ENCODE peak calls at places on chromosomes 12 and 14, in ten cellular contexts. One of them, this sample, is unnamed.

GRCh38 chr12:19181666-19182426 is 52.3 kb downstream of the PLEKHA5 start:
- DNase-seq in suprapubic skin: no peak
- DNase-seq in HL-60: no peak
- DNase-seq in psoas muscle: no peak
- DNase-seq in mucosa of descending colon: no peak
- DNase-seq in colonic mucosa: no peak
- DNase-seq in glutamatergic neuron: no peak
- DNase-seq in endothelial cell of umbilical vein: peak
- DNase-seq in lung: no peak
- DNase-seq in nephron progenitor cell: no peak
- DNase-seq in this sample: no peak

GRCh38 chr14:24662753-24663152 is 28.8 kb upstream of the GZMB start:
- DNase-seq in glutamatergic neuron: no peak
- DNase-seq in suprapubic skin: no peak
- DNase-seq in mucosa of descending colon: no peak
- DNase-seq in lung: no peak
- DNase-seq in endothelial cell of umbilical vein: no peak
- DNase-seq in psoas muscle: no peak
- DNase-seq in colonic mucosa: no peak
- DNase-seq in nephron progenitor cell: no peak
- DNase-seq in HL-60: peak
- DNase-seq in this sample: no peak

GRCh38 chr14:32559595-32559994 is 230.5 kb downstream of the AKAP6 start:
- DNase-seq in endothelial cell of umbilical vein: no peak
- DNase-seq in suprapubic skin: no peak
- DNase-seq in glutamatergic neuron: no peak
- DNase-seq in psoas muscle: no peak
- DNase-seq in nephron progenitor cell: no peak
- DNase-seq in colonic mucosa: no peak
- DNase-seq in lung: no peak
- DNase-seq in HL-60: no peak
- DNase-seq in mucosa of descending colon: no peak
- DNase-seq in this sample: no peak

GRCh38 chr12:2813573-2814185 is 1.2 kb downstream of the ITFG2 start:
- DNase-seq in glutamatergic neuron: peak
- DNase-seq in endothelial cell of umbilical vein: peak
- DNase-seq in colonic mucosa: peak
- DNase-seq in suprapubic skin: no peak
- DNase-seq in lung: peak
- DNase-seq in nephron progenitor cell: peak
- DNase-seq in psoas muscle: no peak
- DNase-seq in mucosa of descending colon: peak
- DNase-seq in HL-60: peak
- DNase-seq in this sample: no peak

GRCh38 chr14:104895786-104896642 is 28.7 kb upstream of the PLD4 start:
- DNase-seq in suprapubic skin: peak
- DNase-seq in psoas muscle: peak
- DNase-seq in colonic mucosa: peak
- DNase-seq in endothelial cell of umbilical vein: no peak
- DNase-seq in lung: peak
- DNase-seq in HL-60: peak
- DNase-seq in mucosa of descending colon: no peak
- DNase-seq in glutamatergic neuron: peak
- DNase-seq in nephron progenitor cell: no peak
- DNase-seq in this sample: peak

GRCh38 chr14:106694638-106695393 is 1168.4 kb downstream of the TMEM121 start:
- DNase-seq in suprapubic skin: no peak
- DNase-seq in nephron progenitor cell: no peak
- DNase-seq in mucosa of descending colon: peak
- DNase-seq in psoas muscle: no peak
- DNase-seq in HL-60: peak
- DNase-seq in colonic mucosa: no peak
- DNase-seq in endothelial cell of umbilical vein: no peak
- DNase-seq in glutamatergic neuron: no peak
- DNase-seq in lung: no peak
- DNase-seq in this sample: no peak

GRCh38 chr14:53692451-53693330 is 263.9 kb downstream of the BMP4 start:
- DNase-seq in endothelial cell of umbilical vein: no peak
- DNase-seq in HL-60: no peak
- DNase-seq in nephron progenitor cell: no peak
- DNase-seq in lung: no peak
- DNase-seq in glutamatergic neuron: no peak
- DNase-seq in suprapubic skin: no peak
- DNase-seq in mucosa of descending colon: no peak
- DNase-seq in psoas muscle: no peak
- DNase-seq in colonic mucosa: no peak
- DNase-seq in this sample: no peak

GRCh38 chr12:79420146-79420618 is 270.6 kb downstream of the PAWR start:
- DNase-seq in mucosa of descending colon: peak
- DNase-seq in psoas muscle: no peak
- DNase-seq in lung: no peak
- DNase-seq in colonic mucosa: peak
- DNase-seq in HL-60: no peak
- DNase-seq in suprapubic skin: no peak
- DNase-seq in glutamatergic neuron: no peak
- DNase-seq in nephron progenitor cell: no peak
- DNase-seq in endothelial cell of umbilical vein: peak
- DNase-seq in this sample: no peak

GRCh38 chr12:87820524-87821194 is 208.5 kb downstream of the C12orf50 start:
- DNase-seq in endothelial cell of umbilical vein: no peak
- DNase-seq in HL-60: no peak
- DNase-seq in glutamatergic neuron: no peak
- DNase-seq in psoas muscle: no peak
- DNase-seq in suprapubic skin: no peak
- DNase-seq in mucosa of descending colon: no peak
- DNase-seq in nephron progenitor cell: no peak
- DNase-seq in lung: no peak
- DNase-seq in colonic mucosa: no peak
- DNase-seq in this sample: no peak

GRCh38 chr12:104230704-104231103 is 15.1 kb downstream of the TXNRD1 start:
- DNase-seq in glutamatergic neuron: no peak
- DNase-seq in mucosa of descending colon: no peak
- DNase-seq in HL-60: no peak
- DNase-seq in psoas muscle: no peak
- DNase-seq in nephron progenitor cell: no peak
- DNase-seq in lung: no peak
- DNase-seq in suprapubic skin: no peak
- DNase-seq in endothelial cell of umbilical vein: no peak
- DNase-seq in colonic mucosa: no peak
- DNase-seq in this sample: no peak

GRCh38 chr12:95548056-95548538 is 3.2 kb downstream of the USP44 start:
- DNase-seq in lung: peak
- DNase-seq in mucosa of descending colon: no peak
- DNase-seq in glutamatergic neuron: peak
- DNase-seq in nephron progenitor cell: no peak
- DNase-seq in endothelial cell of umbilical vein: peak
- DNase-seq in suprapubic skin: peak
- DNase-seq in HL-60: no peak
- DNase-seq in colonic mucosa: no peak
- DNase-seq in psoas muscle: peak
- DNase-seq in this sample: no peak

GRCh38 chr12:42128327-42128726 is 16.3 kb downstream of the GXYLT1 start:
- DNase-seq in psoas muscle: no peak
- DNase-seq in nephron progenitor cell: no peak
- DNase-seq in lung: no peak
- DNase-seq in mucosa of descending colon: no peak
- DNase-seq in colonic mucosa: no peak
- DNase-seq in endothelial cell of umbilical vein: no peak
- DNase-seq in suprapubic skin: no peak
- DNase-seq in glutamatergic neuron: no peak
- DNase-seq in HL-60: no peak
- DNase-seq in this sample: no peak

GRCh38 chr14:61322011-61322798 is 826 bp downstream of the PRKCH start:
- DNase-seq in suprapubic skin: peak
- DNase-seq in HL-60: no peak
- DNase-seq in psoas muscle: peak
- DNase-seq in glutamatergic neuron: peak
- DNase-seq in endothelial cell of umbilical vein: no peak
- DNase-seq in lung: peak
- DNase-seq in mucosa of descending colon: peak
- DNase-seq in nephron progenitor cell: no peak
- DNase-seq in colonic mucosa: peak
- DNase-seq in this sample: no peak

GRCh38 chr14:61322799-61323290 is 1.5 kb downstream of the PRKCH start:
- DNase-seq in mucosa of descending colon: no peak
- DNase-seq in nephron progenitor cell: no peak
- DNase-seq in lung: peak
- DNase-seq in colonic mucosa: no peak
- DNase-seq in suprapubic skin: no peak
- DNase-seq in HL-60: no peak
- DNase-seq in endothelial cell of umbilical vein: peak
- DNase-seq in psoas muscle: no peak
- DNase-seq in glutamatergic neuron: no peak
- DNase-seq in this sample: no peak

GRCh38 chr14:61320806-61321384 is 484 bp upstream of the PRKCH start:
- DNase-seq in nephron progenitor cell: no peak
- DNase-seq in suprapubic skin: no peak
- DNase-seq in psoas muscle: peak
- DNase-seq in glutamatergic neuron: no peak
- DNase-seq in HL-60: no peak
- DNase-seq in colonic mucosa: peak
- DNase-seq in mucosa of descending colon: peak
- DNase-seq in lung: no peak
- DNase-seq in endothelial cell of umbilical vein: peak
- DNase-seq in this sample: no peak

GRCh38 chr14:61319706-61320105 is 1.7 kb upstream of the PRKCH start:
- DNase-seq in mucosa of descending colon: no peak
- DNase-seq in endothelial cell of umbilical vein: no peak
- DNase-seq in lung: no peak
- DNase-seq in nephron progenitor cell: no peak
- DNase-seq in suprapubic skin: no peak
- DNase-seq in psoas muscle: no peak
- DNase-seq in glutamatergic neuron: no peak
- DNase-seq in colonic mucosa: no peak
- DNase-seq in HL-60: no peak
- DNase-seq in this sample: no peak

GRCh38 chr14:61321385-61322010 is at the start of gene PRKCH:
- DNase-seq in endothelial cell of umbilical vein: peak
- DNase-seq in nephron progenitor cell: peak
- DNase-seq in glutamatergic neuron: peak
- DNase-seq in psoas muscle: peak
- DNase-seq in colonic mucosa: peak
- DNase-seq in mucosa of descending colon: peak
- DNase-seq in HL-60: peak
- DNase-seq in lung: peak
- DNase-seq in suprapubic skin: peak
- DNase-seq in this sample: peak
- TF ChIP-seq CTCF in endothelial cell of umbilical vein: peak
- TF ChIP-seq CTCF in nephron progenitor cell: no peak
- TF ChIP-seq CTCF in glutamatergic neuron: no peak
- TF ChIP-seq CTCF in psoas muscle: peak
- TF ChIP-seq CTCF in colonic mucosa: no peak
- TF ChIP-seq CTCF in mucosa of descending colon: no peak
- TF ChIP-seq CTCF in HL-60: no peak
- TF ChIP-seq CTCF in lung: no peak
- TF ChIP-seq CTCF in suprapubic skin: no peak
- TF ChIP-seq CTCF in this sample: no peak

GRCh38 chr12:57224973-57225679 is 4.4 kb upstream of the SHMT2 start:
- DNase-seq in suprapubic skin: no peak
- DNase-seq in HL-60: peak
- DNase-seq in lung: no peak
- DNase-seq in psoas muscle: no peak
- DNase-seq in colonic mucosa: peak
- DNase-seq in glutamatergic neuron: peak
- DNase-seq in mucosa of descending colon: peak
- DNase-seq in nephron progenitor cell: peak
- DNase-seq in endothelial cell of umbilical vein: peak
- DNase-seq in this sample: no peak
- TF ChIP-seq CTCF in suprapubic skin: no peak
- TF ChIP-seq CTCF in HL-60: peak
- TF ChIP-seq CTCF in lung: peak
- TF ChIP-seq CTCF in psoas muscle: peak
- TF ChIP-seq CTCF in colonic mucosa: peak
- TF ChIP-seq CTCF in glutamatergic neuron: peak
- TF ChIP-seq CTCF in mucosa of descending colon: peak
- TF ChIP-seq CTCF in nephron progenitor cell: peak
- TF ChIP-seq CTCF in endothelial cell of umbilical vein: peak
- TF ChIP-seq CTCF in this sample: no peak

DNA sequence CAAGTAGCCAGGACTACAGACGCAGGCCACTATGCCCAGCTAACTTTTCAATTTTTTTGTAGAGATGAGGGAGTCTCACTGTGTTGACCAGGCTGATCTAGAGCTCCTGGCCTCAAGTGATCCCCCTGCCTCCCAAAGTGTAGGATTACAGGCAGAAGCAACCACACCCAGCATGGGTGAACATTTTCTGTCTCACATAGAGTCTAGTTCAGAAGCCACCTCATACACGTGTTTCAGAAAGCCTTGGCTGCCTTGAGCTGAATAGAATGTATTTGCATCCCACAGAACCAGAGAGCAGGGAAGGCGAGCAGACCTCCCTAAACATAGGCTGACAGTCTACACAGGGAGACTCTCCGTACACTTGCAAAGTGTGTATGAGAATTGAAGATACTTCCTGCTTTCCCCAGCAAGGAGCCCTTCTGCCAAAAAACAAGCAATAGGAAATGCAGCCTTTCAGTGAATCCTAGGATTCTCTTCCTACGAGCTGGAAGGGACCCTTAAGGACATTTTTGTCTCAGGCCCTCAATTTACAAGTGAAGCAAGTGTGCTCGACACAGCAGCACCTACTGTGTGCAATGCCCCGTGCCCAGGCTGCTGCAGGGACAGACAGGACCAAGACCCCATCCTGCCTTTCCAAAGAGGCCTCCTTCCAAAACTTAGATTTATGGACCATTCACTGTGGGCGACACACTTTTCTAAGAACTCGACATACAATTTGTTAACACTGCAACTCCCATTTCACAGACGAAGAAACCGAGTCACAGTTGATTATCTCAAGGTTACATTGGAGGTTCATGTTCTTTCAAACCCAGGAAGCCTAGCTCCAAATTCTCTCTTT is 11.2 kb downstream of the NUAK1 start:
- DNase-seq in HL-60: no peak
- DNase-seq in lung: no peak
- DNase-seq in glutamatergic neuron: no peak
- DNase-seq in mucosa of descending colon: no peak
- DNase-seq in colonic mucosa: no peak
- DNase-seq in psoas muscle: no peak
- DNase-seq in endothelial cell of umbilical vein: no peak
- DNase-seq in suprapubic skin: no peak
- DNase-seq in nephron progenitor cell: no peak
- DNase-seq in this sample: no peak
- TF ChIP-seq CTCF in HL-60: no peak
- TF ChIP-seq CTCF in lung: no peak
- TF ChIP-seq CTCF in glutamatergic neuron: no peak
- TF ChIP-seq CTCF in mucosa of descending colon: no peak
- TF ChIP-seq CTCF in colonic mucosa: no peak
- TF ChIP-seq CTCF in psoas muscle: no peak
- TF ChIP-seq CTCF in endothelial cell of umbilical vein: no peak
- TF ChIP-seq CTCF in suprapubic skin: no peak
- TF ChIP-seq CTCF in nephron progenitor cell: no peak
- TF ChIP-seq CTCF in this sample: no peak

DNA sequence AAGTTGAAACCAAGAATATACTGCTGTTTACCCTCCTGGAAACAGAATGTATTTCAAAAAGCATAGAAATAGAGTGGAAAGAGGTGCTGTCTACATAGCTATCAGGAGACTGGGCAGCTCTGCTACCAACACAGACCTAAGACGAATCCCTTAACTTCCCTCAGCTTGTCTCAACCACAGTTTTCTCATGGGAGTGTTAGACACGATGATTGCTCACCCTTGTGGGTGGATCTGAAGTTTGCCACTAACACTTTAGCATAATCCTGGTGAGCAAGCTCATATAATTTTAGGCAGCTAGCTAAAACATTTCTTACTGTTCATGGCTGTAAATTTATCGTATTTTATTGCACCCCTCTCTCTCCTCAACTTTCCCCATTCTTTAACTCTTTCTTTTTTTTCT is 38.5 kb downstream of the C12orf75 start:
- DNase-seq in suprapubic skin: no peak
- DNase-seq in colonic mucosa: no peak
- DNase-seq in mucosa of descending colon: peak
- DNase-seq in nephron progenitor cell: no peak
- DNase-seq in HL-60: no peak
- DNase-seq in glutamatergic neuron: no peak
- DNase-seq in psoas muscle: no peak
- DNase-seq in lung: no peak
- DNase-seq in endothelial cell of umbilical vein: no peak
- DNase-seq in this sample: no peak
- TF ChIP-seq CTCF in suprapubic skin: no peak
- TF ChIP-seq CTCF in colonic mucosa: no peak
- TF ChIP-seq CTCF in mucosa of descending colon: no peak
- TF ChIP-seq CTCF in nephron progenitor cell: no peak
- TF ChIP-seq CTCF in HL-60: no peak
- TF ChIP-seq CTCF in glutamatergic neuron: no peak
- TF ChIP-seq CTCF in psoas muscle: no peak
- TF ChIP-seq CTCF in lung: no peak
- TF ChIP-seq CTCF in endothelial cell of umbilical vein: no peak
- TF ChIP-seq CTCF in this sample: no peak

This sample was measured in mesothelial cell of epicardium.